ENCODE peak calls at places on chromosome 22, in six cellular contexts. C is ascending aorta, S is upper lobe of left lung, A is fibroblast of lung, G is esophagus muscularis mucosa, D is endodermal cell. O is an unnamed sample.

GRCh38 chr22:43094085-43094484 is 4.9 kb upstream of the TTLL1 start:
- DNase-seq in C (no peak), S (no peak), A (no peak), G (no peak), D (peak; percentile 78), O (no peak)

GRCh38 chr22:44352378-44353062 is 39.8 kb upstream of the SHISAL1 start:
- DNase-seq in C (no peak), S (no peak), A (no peak), G (no peak), D (no peak), O (peak; percentile 46)

GRCh38 chr22:44702479-44703219 is 645 bp downstream of the PRR5 start:
- DNase-seq in C (no peak), S (no peak), A (peak; percentile 48), G (no peak), D (peak; percentile 83), O (peak; percentile 89)

GRCh38 chr22:41469218-41469851 is 418 bp downstream of the ACO2 start:
- DNase-seq in C (no peak), S (no peak), A (no peak), G (no peak), D (no peak), O (no peak)

GRCh38 chr22:50585781-50586180 is 3.1 kb upstream of the CHKB start:
- DNase-seq in C (no peak), S (no peak), A (no peak), G (no peak), D (no peak), O (peak; percentile 29)

GRCh38 chr22:45502215-45503070 is at the start of gene FBLN1:
- DNase-seq in C (no peak), S (peak; percentile 91), A (peak; percentile 35), G (no peak), D (peak; percentile 91), O (no peak)

GRCh38 chr22:25827415-25827814 is 85.4 kb downstream of the MYO18B start:
- DNase-seq in C (no peak), S (no peak), A (no peak), G (no peak), D (no peak), O (no peak)

GRCh38 chr22:45604239-45604711 is 67.4 kb upstream of the ATXN10 start:
- DNase-seq in C (no peak), S (no peak), A (peak; percentile 75), G (no peak), D (no peak), O (no peak)

GRCh38 chr22:43395296-43395695 is 16.5 kb upstream of the MPPED1 start:
- DNase-seq in C (no peak), S (peak; percentile 38), A (no peak), G (no peak), D (no peak), O (no peak)

GRCh38 chr22:44441401-44442185 is 56.4 kb downstream of the RTL6 start:
- DNase-seq in C (peak; percentile 59), S (no peak), A (no peak), G (no peak), D (peak; percentile 38), O (peak; percentile 63)

GRCh38 chr22:26170112-26170492 is 840 bp downstream of the SEZ6L start:
- DNase-seq in C (no peak), S (no peak), A (no peak), G (no peak), D (peak; percentile 70), O (no peak)

GRCh38 chr22:32644252-32645100 is 157.0 kb upstream of the TIMP3 start:
- DNase-seq in C (peak; percentile 75), S (no peak), A (peak; percentile 48), G (no peak), D (peak; percentile 59), O (peak; percentile 82)

GRCh38 chr22:27186643-27187042 is 529.3 kb downstream of the MIAT start:
- DNase-seq in C (peak; percentile 12), S (no peak), A (no peak), G (no peak), D (no peak), O (no peak)

GRCh38 chr22:45334068-45334467 is 24.3 kb downstream of the FAM118A start:
- DNase-seq in C (no peak), S (no peak), A (peak; percentile 63), G (no peak), D (no peak), O (no peak)

GRCh38 chr22:17237031-17237668 is 17.9 kb upstream of the ADA2 start:
- DNase-seq in C (no peak), S (no peak), A (no peak), G (no peak), D (no peak), O (no peak)

GRCh38 chr22:17152340-17152739 is 6.7 kb downstream of the HDHD5 start:
- DNase-seq in C (no peak), S (no peak), A (no peak), G (no peak), D (no peak), O (no peak)

GRCh38 chr22:27752771-27753170 is 48.8 kb downstream of the MN1 start:
- DNase-seq in C (peak; percentile 88), S (no peak), A (peak; percentile 61), G (no peak), D (no peak), O (peak; percentile 69)

GRCh38 chr22:17703811-17704210 is 65.3 kb downstream of the BCL2L13 start:
- DNase-seq in C (no peak), S (no peak), A (peak; percentile 7), G (no peak), D (no peak), O (no peak)

GRCh38 chr22:31246687-31247086 is 34.6 kb downstream of the LIMK2 start:
- DNase-seq in C (no peak), S (no peak), A (no peak), G (no peak), D (no peak), O (no peak)

GRCh38 chr22:31243339-31244043 is 31.4 kb downstream of the LIMK2 start:
- DNase-seq in C (no peak), S (no peak), A (peak; percentile 85), G (no peak), D (no peak), O (no peak)

GRCh38 chr22:31244044-31244942 is 32.2 kb downstream of the LIMK2 start:
- DNase-seq in C (peak; percentile 77), S (no peak), A (peak; percentile 98), G (no peak), D (peak; percentile 92), O (no peak)

GRCh38 chr22:31247726-31248125 is 35.6 kb downstream of the LIMK2 start:
- DNase-seq in C (no peak), S (no peak), A (no peak), G (no peak), D (no peak), O (no peak)

GRCh38 chr22:31244943-31245451 is 32.9 kb downstream of the LIMK2 start:
- DNase-seq in C (no peak), S (no peak), A (peak; percentile 17), G (no peak), D (no peak), O (no peak)
- H3K4me1 ChIP-seq in C (peaks cover 12% of the 10 kb centered on the region), S (peaks cover 37% of the 10 kb centered on the region), A (peaks cover 21% of the 10 kb centered on the region), G (peaks cover 43% of the 10 kb centered on the region), D (peaks cover 29% of the 10 kb centered on the region), O (peaks cover 13% of the 10 kb centered on the region)

GRCh38 chr22:29473001-29473400 is 7.0 kb upstream of the NEFH start:
- DNase-seq in C (no peak), S (no peak), A (no peak), G (no peak), D (no peak), O (no peak)

GRCh38 chr22:29477919-29478318 is 2.1 kb upstream of the NEFH start:
- DNase-seq in C (no peak), S (no peak), A (no peak), G (no peak), D (no peak), O (no peak)

GRCh38 chr22:29476116-29476515 is 3.9 kb upstream of the NEFH start:
- DNase-seq in C (no peak), S (no peak), A (no peak), G (no peak), D (peak; percentile 58), O (no peak)

GRCh38 chr22:29478326-29479276 is 1.4 kb upstream of the NEFH start:
- DNase-seq in C (no peak), S (no peak), A (no peak), G (no peak), D (peak; percentile 85), O (no peak)

DNA sequence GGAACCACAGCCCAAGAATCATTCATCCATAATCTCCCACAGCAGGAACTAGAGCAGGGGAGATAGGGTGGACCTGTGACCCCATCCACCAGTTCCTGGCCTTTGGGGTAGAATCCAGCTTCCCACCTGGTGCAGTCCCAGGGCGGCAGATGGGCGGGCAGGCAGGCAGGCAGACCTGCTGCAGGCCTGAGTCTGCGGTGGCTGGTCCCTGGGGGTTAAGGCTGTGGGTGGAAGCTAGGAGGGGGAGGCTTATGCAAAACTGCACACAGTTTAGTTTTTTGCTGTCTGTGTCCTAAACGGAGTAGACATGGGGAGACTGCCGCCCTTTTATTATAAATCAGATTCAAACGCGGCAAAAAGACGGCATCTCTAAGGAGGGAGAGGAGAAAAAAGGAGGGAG is 4.5 kb upstream of the NEFH start:
- DNase-seq in C (no peak), S (no peak), A (no peak), G (no peak), D (no peak), O (peak; percentile 86)
- TF ChIP-seq CTCF in C (no peak), S (no peak), A (no peak), G (no peak), D (no peak), O (no peak)

DNA sequence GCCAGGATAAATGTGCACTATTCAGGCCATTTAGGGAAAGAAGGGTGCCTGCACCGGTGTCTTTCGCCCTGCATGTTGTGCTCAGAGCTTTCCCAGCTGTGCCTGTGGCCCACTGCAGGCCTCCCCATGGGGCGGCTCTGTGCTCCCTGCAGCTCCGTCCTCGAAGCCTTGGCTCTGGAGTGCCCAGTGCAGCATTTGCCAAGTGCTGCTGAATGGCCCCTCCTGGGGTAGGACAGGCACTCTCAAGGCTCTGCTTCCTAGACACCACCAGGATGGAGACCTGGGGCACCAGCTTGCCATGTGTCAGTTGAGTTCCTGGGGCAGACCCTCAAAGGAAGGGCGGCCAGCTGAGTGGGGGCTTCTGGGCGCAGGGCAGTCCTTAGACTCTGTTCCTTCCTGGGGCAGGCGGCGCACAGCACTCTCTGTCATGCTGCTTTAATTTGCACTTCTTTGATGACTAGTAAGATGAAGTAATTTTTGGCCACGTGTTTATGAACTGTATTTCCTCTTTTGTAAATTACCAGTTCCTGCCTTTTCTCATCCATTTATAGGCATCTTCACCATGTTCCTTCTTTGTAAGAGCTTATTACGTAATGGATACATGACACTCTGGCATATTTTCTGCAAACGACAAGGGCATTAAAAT is 32.1 kb upstream of the GNB1L start:
- DNase-seq in C (no peak), S (no peak), A (peak; percentile 76), G (no peak), D (peak; percentile 39), O (peak; percentile 91)
- H3K4me1 ChIP-seq in C (peaks cover under 1% of the 10 kb centered on the region), S (peaks cover 28% of the 10 kb centered on the region), A (peaks cover 31% of the 10 kb centered on the region), G (peaks cover 35% of the 10 kb centered on the region), D (peaks cover 12% of the 10 kb centered on the region), O (peaks cover 17% of the 10 kb centered on the region)

GRCh38 chr22:37050913-37051628 is 471 bp upstream of the KCTD17 start:
- DNase-seq in C (no peak), S (no peak), A (no peak), G (no peak), D (no peak), O (no peak)

GRCh38 chr22:37052386-37053309 is 1.1 kb downstream of the KCTD17 start:
- DNase-seq in C (no peak), S (no peak), A (no peak), G (no peak), D (no peak), O (peak; percentile 74)

GRCh38 chr22:37054078-37054440 is 2.5 kb downstream of the KCTD17 start:
- DNase-seq in C (no peak), S (no peak), A (no peak), G (no peak), D (no peak), O (no peak)

GRCh38 chr22:37053310-37054077 is 2.0 kb downstream of the KCTD17 start:
- DNase-seq in C (no peak), S (peak; percentile 64), A (no peak), G (no peak), D (no peak), O (no peak)

GRCh38 chr22:37051629-37052385 is at the start of gene KCTD17:
- DNase-seq in C (peak; percentile 83), S (peak; percentile 96), A (peak; percentile 68), G (no peak), D (peak; percentile 84), O (peak; percentile 94)
- TF ChIP-seq CTCF in C (no peak), S (no peak), A (no peak), G (no peak), D (no peak), O (no peak)